ENCODE peak calls at places on chromosomes 12 and 14, in five cellular contexts. One of them, this sample, is unnamed.

GRCh38 chr12:58247633-58248032 is 306.3 kb downstream of the ATP23 start:
- DNase-seq in GM23248: peak
- DNase-seq in T-helper 9 cell: no peak
- DNase-seq in epithelial cell of esophagus: no peak
- DNase-seq in iris pigment epithelial cell: no peak
- DNase-seq in this sample: peak

GRCh38 chr14:92288994-92289393 is 34.0 kb upstream of the SLC24A4 start:
- DNase-seq in GM23248: no peak
- DNase-seq in T-helper 9 cell: no peak
- DNase-seq in epithelial cell of esophagus: no peak
- DNase-seq in iris pigment epithelial cell: no peak
- DNase-seq in this sample: no peak

GRCh38 chr14:90608925-90609324 is 207.3 kb downstream of the TTC7B start:
- DNase-seq in GM23248: no peak
- DNase-seq in T-helper 9 cell: no peak
- DNase-seq in epithelial cell of esophagus: no peak
- DNase-seq in iris pigment epithelial cell: no peak
- DNase-seq in this sample: no peak

GRCh38 chr12:27123642-27124041 is 41.3 kb upstream of the C12orf71 start:
- DNase-seq in GM23248: peak
- DNase-seq in T-helper 9 cell: no peak
- DNase-seq in epithelial cell of esophagus: peak
- DNase-seq in iris pigment epithelial cell: no peak
- DNase-seq in this sample: peak

GRCh38 chr14:61116369-61116768 is 135.3 kb downstream of the SLC38A6 start:
- DNase-seq in GM23248: peak
- DNase-seq in T-helper 9 cell: no peak
- DNase-seq in epithelial cell of esophagus: no peak
- DNase-seq in iris pigment epithelial cell: no peak
- DNase-seq in this sample: peak

GRCh38 chr12:13093850-13094225 is 9.6 kb downstream of the GSG1 start:
- DNase-seq in GM23248: peak
- DNase-seq in T-helper 9 cell: no peak
- DNase-seq in epithelial cell of esophagus: no peak
- DNase-seq in iris pigment epithelial cell: no peak
- DNase-seq in this sample: no peak

GRCh38 chr12:58814036-58814435 is 106.3 kb downstream of the LRIG3 start:
- DNase-seq in GM23248: peak
- DNase-seq in T-helper 9 cell: no peak
- DNase-seq in epithelial cell of esophagus: no peak
- DNase-seq in iris pigment epithelial cell: no peak
- DNase-seq in this sample: no peak

GRCh38 chr14:24051162-24051788 is 534 bp upstream of the CARMIL3 start:
- DNase-seq in GM23248: no peak
- DNase-seq in T-helper 9 cell: no peak
- DNase-seq in epithelial cell of esophagus: no peak
- DNase-seq in iris pigment epithelial cell: no peak
- DNase-seq in this sample: no peak

GRCh38 chr12:130981156-130981789 is 27.6 kb downstream of the ADGRD1 start:
- DNase-seq in GM23248: no peak
- DNase-seq in T-helper 9 cell: no peak
- DNase-seq in epithelial cell of esophagus: no peak
- DNase-seq in iris pigment epithelial cell: no peak
- DNase-seq in this sample: no peak

GRCh38 chr14:98120831-98121464 is 1151.0 kb downstream of the BCL11B start:
- DNase-seq in GM23248: no peak
- DNase-seq in T-helper 9 cell: no peak
- DNase-seq in epithelial cell of esophagus: peak
- DNase-seq in iris pigment epithelial cell: no peak
- DNase-seq in this sample: peak

GRCh38 chr12:2083008-2083407 is 30.2 kb downstream of the CACNA1C start:
- DNase-seq in GM23248: peak
- DNase-seq in T-helper 9 cell: no peak
- DNase-seq in epithelial cell of esophagus: no peak
- DNase-seq in iris pigment epithelial cell: no peak
- DNase-seq in this sample: no peak

GRCh38 chr12:6067152-6067916 is 57.1 kb downstream of the VWF start:
- DNase-seq in GM23248: peak
- DNase-seq in T-helper 9 cell: no peak
- DNase-seq in epithelial cell of esophagus: no peak
- DNase-seq in iris pigment epithelial cell: no peak
- DNase-seq in this sample: peak

GRCh38 chr12:122155705-122156104 is 18.3 kb downstream of the IL31 start:
- DNase-seq in GM23248: no peak
- DNase-seq in T-helper 9 cell: no peak
- DNase-seq in epithelial cell of esophagus: no peak
- DNase-seq in iris pigment epithelial cell: no peak
- DNase-seq in this sample: no peak

GRCh38 chr12:112574896-112575558 is 156.3 kb downstream of the PTPN11 start:
- DNase-seq in GM23248: no peak
- DNase-seq in T-helper 9 cell: no peak
- DNase-seq in epithelial cell of esophagus: no peak
- DNase-seq in iris pigment epithelial cell: no peak
- DNase-seq in this sample: no peak

GRCh38 chr14:90300649-90301048 is 31.1 kb downstream of the NRDE2 start:
- DNase-seq in GM23248: peak
- DNase-seq in T-helper 9 cell: no peak
- DNase-seq in epithelial cell of esophagus: no peak
- DNase-seq in iris pigment epithelial cell: peak
- DNase-seq in this sample: no peak

GRCh38 chr12:28622416-28622815 is 432.2 kb downstream of the CCDC91 start:
- DNase-seq in GM23248: peak
- DNase-seq in T-helper 9 cell: no peak
- DNase-seq in epithelial cell of esophagus: peak
- DNase-seq in iris pigment epithelial cell: peak
- DNase-seq in this sample: peak

GRCh38 chr12:4789776-4790175 is 69.6 kb downstream of the GALNT8 start:
- DNase-seq in GM23248: no peak
- DNase-seq in T-helper 9 cell: no peak
- DNase-seq in epithelial cell of esophagus: no peak
- DNase-seq in iris pigment epithelial cell: no peak
- DNase-seq in this sample: no peak

GRCh38 chr14:39114073-39114838 is at the start of gene GEMIN2:
- DNase-seq in GM23248: peak
- DNase-seq in T-helper 9 cell: peak
- DNase-seq in epithelial cell of esophagus: peak
- DNase-seq in iris pigment epithelial cell: peak
- DNase-seq in this sample: peak

GRCh38 chr12:81136519-81136918 is 58.6 kb downstream of the ACSS3 start:
- DNase-seq in GM23248: no peak
- DNase-seq in T-helper 9 cell: no peak
- DNase-seq in epithelial cell of esophagus: no peak
- DNase-seq in iris pigment epithelial cell: no peak
- DNase-seq in this sample: no peak

GRCh38 chr12:84512751-84513150 is 399.8 kb downstream of the SLC6A15 start:
- DNase-seq in GM23248: peak
- DNase-seq in T-helper 9 cell: no peak
- DNase-seq in epithelial cell of esophagus: peak
- DNase-seq in iris pigment epithelial cell: no peak
- DNase-seq in this sample: peak

GRCh38 chr12:131047789-131048610 is 94.3 kb downstream of the ADGRD1 start:
- DNase-seq in GM23248: no peak
- DNase-seq in T-helper 9 cell: no peak
- DNase-seq in epithelial cell of esophagus: no peak
- DNase-seq in iris pigment epithelial cell: no peak
- DNase-seq in this sample: no peak

GRCh38 chr12:64720884-64721283 is 38.3 kb downstream of the GNS start:
- DNase-seq in GM23248: no peak
- DNase-seq in T-helper 9 cell: no peak
- DNase-seq in epithelial cell of esophagus: no peak
- DNase-seq in iris pigment epithelial cell: no peak
- DNase-seq in this sample: no peak